ENCODE peak calls at places on chromosomes 11 and 22, in six cellular contexts. W, F, M, T, O and I are unnamed samples.

GRCh38 chr11:92211576-92212167 is 12.9 kb upstream of the FAT3 start:
- DNase-seq in O (peak; percentile 28), M (no peak), T (no peak), F (peak; percentile 18), W (no peak), I (no peak)

GRCh38 chr22:46372686-46373085 is 37.2 kb downstream of the TRMU start:
- DNase-seq in F (no peak), M (no peak), W (no peak), T (no peak), O (no peak), I (no peak)

GRCh38 chr11:128757886-128758612 is 64.2 kb downstream of the FLI1 start:
- DNase-seq in W (no peak), T (no peak), F (no peak), M (no peak), O (no peak), I (no peak)

GRCh38 chr11:103542851-103543250 is 433.6 kb downstream of the DYNC2H1 start:
- DNase-seq in T (no peak), O (no peak), M (no peak), W (no peak), F (no peak), I (no peak)

GRCh38 chr11:15867886-15868285 is 488.5 kb downstream of the SOX6 start:
- DNase-seq in W (no peak), F (no peak), T (no peak), M (no peak), O (no peak), I (no peak)

GRCh38 chr11:2825261-2825885 is 60.2 kb downstream of the CDKN1C start:
- DNase-seq in M (no peak), F (peak; percentile 83), O (peak; percentile 69), T (peak; percentile 87), W (peak; percentile 90), I (no peak)

GRCh38 chr11:87573708-87574107 is 536.0 kb downstream of the TMEM135 start:
- DNase-seq in W (no peak), M (no peak), F (no peak), O (no peak), T (no peak), I (no peak)

GRCh38 chr11:26199341-26199740 is 132.6 kb upstream of the ANO3 start:
- DNase-seq in T (no peak), W (no peak), O (no peak), F (no peak), M (no peak), I (no peak)

GRCh38 chr11:43943357-43943930 is 1.0 kb downstream of the C11orf96 start:
- DNase-seq in M (no peak), F (peak; percentile 53), W (no peak), T (no peak), O (peak; percentile 36), I (no peak)

GRCh38 chr11:75014129-75014528 is 25.4 kb downstream of the NEU3 start:
- DNase-seq in O (peak; percentile 75), M (no peak), T (no peak), W (no peak), F (no peak), I (peak; percentile 61)

GRCh38 chr11:1327064-1327460 is 17.6 kb upstream of the TOLLIP start:
- DNase-seq in W (no peak), T (no peak), O (no peak), M (no peak), F (peak; percentile 34), I (no peak)

GRCh38 chr22:48445113-48445827 is 1382.4 kb downstream of the BRD1 start:
- DNase-seq in O (no peak), T (no peak), W (no peak), M (peak; percentile 13), F (no peak), I (no peak)

GRCh38 chr22:17770180-17771077 is 3.8 kb downstream of the BID start:
- DNase-seq in M (no peak), T (no peak), O (no peak), F (no peak), W (no peak), I (no peak)

GRCh38 chr11:96393753-96394348 is 4.0 kb downstream of the JRKL start:
- DNase-seq in T (no peak), F (no peak), O (peak; percentile 75), W (no peak), M (peak; percentile 20), I (peak; percentile 32)

GRCh38 chr11:128552783-128553661 is 34.3 kb downstream of the ETS1 start:
- DNase-seq in T (no peak), O (peak; percentile 72), W (no peak), M (no peak), F (no peak), I (no peak)

GRCh38 chr11:86980397-86980796 is 25.2 kb upstream of the FZD4 start:
- DNase-seq in T (no peak), F (no peak), M (no peak), W (no peak), O (no peak), I (no peak)

GRCh38 chr11:86558841-86559240 is 113.6 kb downstream of the ME3 start:
- DNase-seq in M (no peak), W (no peak), O (no peak), F (no peak), T (no peak), I (no peak)

GRCh38 chr22:20021196-20022181 is 579 bp downstream of the TANGO2 start:
- DNase-seq in O (peak; percentile 46), W (peak; percentile 72), F (no peak), T (peak; percentile 83), M (no peak), I (no peak)

GRCh38 chr22:28761449-28761755 is 11.1 kb upstream of the CCDC117 start:
- DNase-seq in T (no peak), F (no peak), M (no peak), O (no peak), W (no peak), I (no peak)

GRCh38 chr11:114988644-114989043 is 310.3 kb downstream of the NXPE2 start:
- DNase-seq in M (no peak), O (no peak), W (no peak), T (no peak), F (no peak), I (no peak)

GRCh38 chr22:42662114-42663021 is 13.2 kb upstream of the CYB5R3 start:
- DNase-seq in M (peak; percentile 78), W (peak; percentile 89), F (peak; percentile 87), T (peak; percentile 89), O (peak; percentile 66), I (no peak)

GRCh38 chr11:1845571-1846452 is 7.0 kb downstream of the TNNI2 start:
- DNase-seq in O (no peak), W (peak; percentile 25), F (no peak), T (no peak), M (no peak), I (no peak)

GRCh38 chr11:36271794-36272409 is 17.3 kb downstream of the COMMD9 start:
- DNase-seq in W (no peak), F (no peak), M (no peak), O (no peak), T (no peak), I (no peak)

GRCh38 chr11:108788565-108789199 is 123.8 kb downstream of the DDX10 start:
- DNase-seq in F (no peak), W (no peak), M (no peak), O (peak; percentile 66), T (no peak), I (peak; percentile 14)

GRCh38 chr11:66559141-66559861 is 9.1 kb downstream of the CTSF start:
- DNase-seq in W (peak; percentile 53), F (peak; percentile 65), M (no peak), T (no peak), O (peak; percentile 28), I (no peak)

GRCh38 chr11:66561178-66561974 is 7.0 kb downstream of the CTSF start:
- DNase-seq in T (no peak), W (no peak), F (no peak), O (no peak), M (no peak), I (no peak)

GRCh38 chr11:66561975-66562248 is 6.5 kb downstream of the CTSF start:
- DNase-seq in M (no peak), W (no peak), F (no peak), O (no peak), T (no peak), I (no peak)

GRCh38 chr11:66562275-66562674 is 6.1 kb downstream of the CTSF start:
- DNase-seq in M (no peak), W (no peak), T (no peak), F (no peak), O (no peak), I (no peak)

GRCh38 chr11:66559862-66560676 is 8.3 kb downstream of the CTSF start:
- DNase-seq in O (no peak), T (no peak), W (no peak), F (no peak), M (no peak), I (no peak)
- TF ChIP-seq CTCF in O (no peak), T (no peak), W (no peak), F (no peak), M (no peak), I (no peak)

GRCh38 chr11:72229925-72230763 is 5.6 kb downstream of the INPPL1 start:
- DNase-seq in O (no peak), W (no peak), F (no peak), M (no peak), T (peak; percentile 54), I (no peak)

GRCh38 chr11:72228844-72229231 is 4.3 kb downstream of the INPPL1 start:
- DNase-seq in O (no peak), F (no peak), W (no peak), M (no peak), T (peak; percentile 45), I (no peak)

GRCh38 chr11:72230764-72231365 is 6.3 kb downstream of the INPPL1 start:
- DNase-seq in F (no peak), M (no peak), O (no peak), T (peak; percentile 55), W (no peak), I (no peak)

GRCh38 chr11:72228229-72228843 is 3.8 kb downstream of the INPPL1 start:
- DNase-seq in T (peak; percentile 57), M (no peak), O (no peak), F (no peak), W (no peak), I (no peak)

GRCh38 chr11:72229336-72229924 is 4.9 kb downstream of the INPPL1 start:
- DNase-seq in T (peak; percentile 40), M (no peak), O (no peak), W (no peak), F (no peak), I (no peak)
- H3K4me3 ChIP-seq in T (no peak overlapping the region), M (no peak overlapping the region), O (no peak overlapping the region), W (no peak overlapping the region), F (no peak overlapping the region), I (no peak overlapping the region)

DNA sequence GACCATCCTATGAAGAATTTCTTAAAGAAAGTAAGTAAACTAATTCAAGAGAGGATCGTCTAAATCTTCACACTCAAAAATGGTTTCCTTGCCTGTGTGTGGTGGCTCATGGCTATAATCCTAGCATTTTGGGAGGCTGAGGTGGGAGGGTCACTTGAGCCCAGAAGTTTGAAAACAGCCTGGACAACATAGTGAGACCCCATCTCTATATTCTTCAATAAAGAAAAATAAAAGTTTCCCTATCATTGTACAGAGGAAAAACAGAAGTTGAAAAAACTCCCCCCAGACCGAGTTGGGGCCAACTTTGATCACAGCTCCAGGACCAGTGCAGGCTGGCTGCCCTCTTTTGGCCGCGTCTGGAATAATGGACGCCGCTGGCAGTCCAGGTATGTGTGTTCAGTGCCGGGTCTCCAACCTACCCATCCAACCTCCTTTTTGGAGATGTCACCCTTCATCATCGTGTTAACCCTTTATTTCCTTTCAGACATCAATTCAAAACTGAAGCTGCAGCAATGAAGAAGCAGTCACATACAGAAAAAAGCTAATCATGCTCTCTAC is 3.0 kb downstream of the RPS25 start:
- DNase-seq in W (no peak), F (no peak), O (no peak), M (no peak), T (no peak), I (no peak)
- TF ChIP-seq CTCF in W (peak; percentile 7), F (no peak), O (no peak), M (no peak), T (no peak), I (no peak)

GRCh38 chr11:134226806-134227325 is 2.4 kb downstream of the VPS26B start:
- DNase-seq in O (no peak), W (no peak), F (no peak), T (no peak), M (no peak), I (no peak)
- H3K4me3 ChIP-seq in O (no peak overlapping the region), W (peak overlapping the region; percentile 88), F (no peak overlapping the region), T (no peak overlapping the region), M (no peak overlapping the region), I (peak overlapping the region; percentile 90)